ENCODE peak calls at places on chromosomes 11 and 22, in four cellular contexts. One of them, this sample, is unnamed. For H3K4me1, the result is how much of the 10 kb centered on the place peaks cover.

GRCh38 chr11:35180311-35181233 is 41.6 kb downstream of the CD44 start:
- DNase-seq in adipocyte: no peak
- DNase-seq in heart left ventricle: no peak
- DNase-seq in PC-3: no peak
- DNase-seq in this sample: no peak

GRCh38 chr22:47030881-47031627 is 268.6 kb downstream of the TBC1D22A start:
- DNase-seq in PC-3: peak
- DNase-seq in heart left ventricle: peak
- DNase-seq in adipocyte: no peak
- DNase-seq in this sample: peak

GRCh38 chr22:44530569-44530968 is 32.5 kb upstream of the RTL6 start:
- DNase-seq in heart left ventricle: no peak
- DNase-seq in PC-3: no peak
- DNase-seq in adipocyte: no peak
- DNase-seq in this sample: no peak

GRCh38 chr22:23242473-23243001 is 62.2 kb downstream of the BCR start:
- DNase-seq in PC-3: no peak
- DNase-seq in heart left ventricle: peak
- DNase-seq in adipocyte: no peak
- DNase-seq in this sample: no peak

GRCh38 chr22:30580896-30581295 is 6.4 kb upstream of the GAL3ST1 start:
- DNase-seq in heart left ventricle: no peak
- DNase-seq in PC-3: no peak
- DNase-seq in adipocyte: no peak
- DNase-seq in this sample: no peak

GRCh38 chr22:28799125-28799833 is 1.1 kb downstream of the XBP1 start:
- DNase-seq in PC-3: peak
- DNase-seq in adipocyte: peak
- DNase-seq in heart left ventricle: peak
- DNase-seq in this sample: no peak

GRCh38 chr11:87859583-87859982 is 315.7 kb downstream of the RAB38 start:
- DNase-seq in adipocyte: peak
- DNase-seq in PC-3: peak
- DNase-seq in heart left ventricle: no peak
- DNase-seq in this sample: no peak

GRCh38 chr11:85953491-85954143 is 98.4 kb downstream of the CCDC83 start:
- DNase-seq in PC-3: no peak
- DNase-seq in heart left ventricle: no peak
- DNase-seq in adipocyte: peak
- DNase-seq in this sample: no peak

GRCh38 chr22:26671317-26672059 is 14.1 kb downstream of the MIAT start:
- DNase-seq in heart left ventricle: no peak
- DNase-seq in PC-3: no peak
- DNase-seq in adipocyte: no peak
- DNase-seq in this sample: no peak

GRCh38 chr22:46084943-46085830 is 65.1 kb upstream of the PPARA start:
- DNase-seq in heart left ventricle: peak
- DNase-seq in PC-3: peak
- DNase-seq in adipocyte: no peak
- DNase-seq in this sample: peak

GRCh38 chr11:64415996-64416728 is 57.2 kb downstream of the RPS6KA4 start:
- DNase-seq in heart left ventricle: no peak
- DNase-seq in adipocyte: no peak
- DNase-seq in PC-3: no peak
- DNase-seq in this sample: no peak

GRCh38 chr11:45847908-45848316 is 637 bp downstream of the CRY2 start:
- DNase-seq in PC-3: peak
- DNase-seq in adipocyte: peak
- DNase-seq in heart left ventricle: peak
- DNase-seq in this sample: peak

GRCh38 chr11:92658733-92659132 is 310.7 kb upstream of the MTNR1B start:
- DNase-seq in heart left ventricle: no peak
- DNase-seq in PC-3: no peak
- DNase-seq in adipocyte: no peak
- DNase-seq in this sample: no peak
- H3K4me1 ChIP-seq in heart left ventricle: under half
- H3K4me1 ChIP-seq in PC-3: under half
- H3K4me1 ChIP-seq in adipocyte: under half
- H3K4me1 ChIP-seq in this sample: under half

GRCh38 chr11:15965562-15966250 is 390.6 kb downstream of the SOX6 start:
- DNase-seq in adipocyte: no peak
- DNase-seq in PC-3: peak
- DNase-seq in heart left ventricle: no peak
- DNase-seq in this sample: no peak
- H3K4me1 ChIP-seq in adipocyte: under half
- H3K4me1 ChIP-seq in PC-3: under half
- H3K4me1 ChIP-seq in heart left ventricle: under half
- H3K4me1 ChIP-seq in this sample: half or more

GRCh38 chr11:1890856-1891830 is 552 bp downstream of the PRR33 start:
- DNase-seq in adipocyte: no peak
- DNase-seq in PC-3: no peak
- DNase-seq in heart left ventricle: peak
- DNase-seq in this sample: no peak
- H3K4me1 ChIP-seq in adipocyte: under half
- H3K4me1 ChIP-seq in PC-3: under half
- H3K4me1 ChIP-seq in heart left ventricle: under half
- H3K4me1 ChIP-seq in this sample: under half

GRCh38 chr11:96318850-96319249 is 24.1 kb downstream of the MAML2 start:
- DNase-seq in adipocyte: no peak
- DNase-seq in heart left ventricle: no peak
- DNase-seq in PC-3: no peak
- DNase-seq in this sample: no peak
- H3K4me1 ChIP-seq in adipocyte: half or more
- H3K4me1 ChIP-seq in heart left ventricle: half or more
- H3K4me1 ChIP-seq in PC-3: under half
- H3K4me1 ChIP-seq in this sample: half or more

GRCh38 chr22:49933236-49933921 is 14.9 kb downstream of the CRELD2 start:
- DNase-seq in heart left ventricle: peak
- DNase-seq in PC-3: no peak
- DNase-seq in adipocyte: no peak
- DNase-seq in this sample: peak

GRCh38 chr22:49935561-49935960 is 17.1 kb downstream of the CRELD2 start:
- DNase-seq in adipocyte: no peak
- DNase-seq in PC-3: no peak
- DNase-seq in heart left ventricle: no peak
- DNase-seq in this sample: no peak

GRCh38 chr22:49936018-49936972 is 17.9 kb downstream of the CRELD2 start:
- DNase-seq in heart left ventricle: peak
- DNase-seq in adipocyte: peak
- DNase-seq in PC-3: peak
- DNase-seq in this sample: peak

GRCh38 chr22:49934144-49934890 is 15.9 kb downstream of the CRELD2 start:
- DNase-seq in adipocyte: peak
- DNase-seq in heart left ventricle: peak
- DNase-seq in PC-3: peak
- DNase-seq in this sample: peak

DNA sequence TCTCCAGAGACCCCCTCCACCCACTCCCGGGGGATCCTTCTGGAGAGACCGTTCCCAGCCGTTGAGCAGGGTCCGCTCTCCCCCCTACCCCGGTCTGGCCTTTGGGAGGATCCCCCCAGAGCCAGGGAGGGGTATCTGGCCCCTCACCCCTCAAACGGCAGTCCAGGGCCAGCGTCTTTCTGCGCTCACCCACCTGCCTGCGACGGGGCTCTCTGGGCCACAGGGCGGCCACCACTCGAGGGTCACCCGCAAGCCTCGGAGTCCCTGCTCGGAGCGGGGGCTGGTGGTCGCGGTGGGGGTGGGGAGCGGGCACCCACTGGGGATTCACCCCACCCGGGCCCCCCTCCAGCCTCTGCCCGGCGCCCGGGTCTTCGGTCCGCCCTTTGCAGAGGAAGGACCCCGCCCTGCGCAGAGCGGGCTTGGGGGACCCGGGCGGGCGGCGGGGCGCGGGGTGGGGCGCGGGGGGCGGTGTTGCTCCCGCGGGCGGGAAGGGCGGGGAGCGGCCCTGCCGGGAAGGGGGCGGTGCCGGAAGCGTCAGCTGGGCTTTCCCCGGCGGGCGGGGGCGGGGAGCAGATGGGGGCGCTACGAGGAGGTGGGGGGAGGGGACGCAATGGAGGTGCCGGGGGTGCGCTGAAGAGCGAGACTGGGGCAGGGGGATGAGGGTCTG is 16.6 kb downstream of the CRELD2 start:
- DNase-seq in heart left ventricle: peak
- DNase-seq in PC-3: no peak
- DNase-seq in adipocyte: peak
- DNase-seq in this sample: peak
- H3K4me1 ChIP-seq in heart left ventricle: half or more
- H3K4me1 ChIP-seq in PC-3: under half
- H3K4me1 ChIP-seq in adipocyte: under half
- H3K4me1 ChIP-seq in this sample: half or more

GRCh38 chr11:1508986-1509385 is 22.4 kb upstream of the MOB2 start:
- DNase-seq in heart left ventricle: no peak
- DNase-seq in PC-3: no peak
- DNase-seq in adipocyte: no peak
- DNase-seq in this sample: peak

GRCh38 chr11:1506981-1507380 is 20.4 kb upstream of the MOB2 start:
- DNase-seq in adipocyte: no peak
- DNase-seq in heart left ventricle: no peak
- DNase-seq in PC-3: no peak
- DNase-seq in this sample: peak

GRCh38 chr11:1509626-1510255 is 23.2 kb upstream of the MOB2 start:
- DNase-seq in adipocyte: no peak
- DNase-seq in PC-3: no peak
- DNase-seq in heart left ventricle: no peak
- DNase-seq in this sample: peak

GRCh38 chr11:1507381-1508140 is 21.0 kb upstream of the MOB2 start:
- DNase-seq in heart left ventricle: peak
- DNase-seq in adipocyte: no peak
- DNase-seq in PC-3: no peak
- DNase-seq in this sample: peak

GRCh38 chr11:1508491-1508891 is 21.9 kb upstream of the MOB2 start:
- DNase-seq in adipocyte: no peak
- DNase-seq in heart left ventricle: no peak
- DNase-seq in PC-3: no peak
- DNase-seq in this sample: peak
- H3K4me1 ChIP-seq in adipocyte: under half
- H3K4me1 ChIP-seq in heart left ventricle: half or more
- H3K4me1 ChIP-seq in PC-3: under half
- H3K4me1 ChIP-seq in this sample: half or more

GRCh38 chr11:126362879-126363655 is 7.6 kb downstream of the ST3GAL4 start:
- DNase-seq in heart left ventricle: no peak
- DNase-seq in PC-3: no peak
- DNase-seq in adipocyte: no peak
- DNase-seq in this sample: peak

GRCh38 chr11:126360049-126360446 is 4.6 kb downstream of the ST3GAL4 start:
- DNase-seq in PC-3: no peak
- DNase-seq in adipocyte: no peak
- DNase-seq in heart left ventricle: no peak
- DNase-seq in this sample: no peak

GRCh38 chr11:126366064-126366822 is 10.8 kb downstream of the ST3GAL4 start:
- DNase-seq in heart left ventricle: no peak
- DNase-seq in PC-3: no peak
- DNase-seq in adipocyte: no peak
- DNase-seq in this sample: peak

GRCh38 chr11:126361400-126361799 is 5.9 kb downstream of the ST3GAL4 start:
- DNase-seq in adipocyte: no peak
- DNase-seq in PC-3: no peak
- DNase-seq in heart left ventricle: no peak
- DNase-seq in this sample: peak

DNA sequence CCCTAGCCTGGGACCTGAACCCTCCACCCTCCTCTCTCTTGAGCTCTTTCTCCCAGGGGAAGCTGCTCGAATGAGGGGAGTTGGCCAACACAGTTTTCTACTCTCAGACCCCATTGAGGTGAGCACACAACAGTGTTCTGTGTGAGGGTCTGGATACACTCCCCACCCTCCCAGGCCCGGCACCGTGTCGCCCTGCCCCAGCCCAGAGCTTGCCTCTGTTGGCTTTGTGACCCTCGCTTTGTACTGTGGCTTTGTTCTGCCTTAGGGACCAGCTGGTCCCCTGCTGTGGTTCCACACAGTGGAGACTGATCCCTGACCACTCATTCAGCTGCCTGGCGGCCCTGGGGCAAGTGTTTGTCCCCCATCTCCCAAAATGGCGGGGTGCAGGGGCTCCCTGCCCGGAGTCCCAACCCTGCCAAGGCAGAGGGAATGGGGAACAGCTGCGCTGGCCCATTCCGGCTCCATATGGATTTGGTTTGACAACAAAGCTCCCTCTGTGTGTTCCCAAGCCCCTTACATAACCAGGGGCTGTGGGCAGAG is 8.3 kb downstream of the ST3GAL4 start:
- DNase-seq in adipocyte: no peak
- DNase-seq in heart left ventricle: no peak
- DNase-seq in PC-3: no peak
- DNase-seq in this sample: peak
- H3K4me1 ChIP-seq in adipocyte: under half
- H3K4me1 ChIP-seq in heart left ventricle: under half
- H3K4me1 ChIP-seq in PC-3: under half
- H3K4me1 ChIP-seq in this sample: half or more